ENCODE peak calls at places on chromosome 19, in six cellular contexts. L is H1, K is IMR-90, X is neuronal stem cell, F is H9, V is mesenchymal stem cell. M is an unnamed sample. For H3K27me3, the result is how much of the 10 kb centered on the place peaks cover.

GRCh38 chr19:39671739-39672363 is 16.1 kb downstream of the LGALS16 start:
- DNase-seq in F (peak), X (peak), V (peak), K (peak), L (peak), M (peak)

GRCh38 chr19:55600336-55601028 is 394 bp downstream of the ZNF524 start:
- DNase-seq in L (no peak), V (no peak), K (peak), F (no peak), X (peak), M (no peak)

GRCh38 chr19:18202759-18203407 is 959 bp downstream of the RAB3A start:
- DNase-seq in V (no peak), L (no peak), X (no peak), K (no peak), F (peak), M (no peak)

GRCh38 chr19:49327878-49328544 is 3.0 kb upstream of the SLC6A16 start:
- DNase-seq in X (no peak), F (peak), L (no peak), V (peak), K (peak), M (peak)

GRCh38 chr19:13794388-13794751 is 873 bp upstream of the ZSWIM4 start:
- DNase-seq in L (no peak), X (no peak), F (no peak), V (peak), K (peak), M (no peak)

GRCh38 chr19:16295071-16295470 is 29.6 kb upstream of the KLF2 start:
- DNase-seq in L (no peak), K (no peak), F (no peak), X (no peak), V (no peak), M (no peak)

GRCh38 chr19:1467228-1467511 is 11.8 kb downstream of the C19orf25 start:
- DNase-seq in L (no peak), X (no peak), K (no peak), V (no peak), F (no peak), M (no peak)

GRCh38 chr19:43662487-43662886 is 7.5 kb downstream of the PLAUR start:
- DNase-seq in F (peak), K (no peak), V (peak), X (no peak), L (no peak), M (peak)

GRCh38 chr19:3914199-3914598 is 18.7 kb upstream of the NMRK2 start:
- DNase-seq in L (no peak), F (no peak), X (no peak), V (no peak), K (no peak), M (peak)

GRCh38 chr19:823565-824121 is 1.9 kb upstream of the PLPPR3 start:
- DNase-seq in L (no peak), K (no peak), X (no peak), V (peak), F (peak), M (no peak)

GRCh38 chr19:52936151-52936957 is 13.1 kb upstream of the ZNF888 start:
- DNase-seq in X (no peak), K (no peak), L (no peak), V (no peak), F (no peak), M (no peak)

GRCh38 chr19:50415661-50416033 is 3.1 kb upstream of the SPIB start:
- DNase-seq in K (no peak), L (no peak), V (no peak), X (no peak), F (peak), M (no peak)

GRCh38 chr19:38922482-38922881 is 8.1 kb downstream of the SARS2 start:
- DNase-seq in L (no peak), K (no peak), V (no peak), X (no peak), F (no peak), M (no peak)

GRCh38 chr19:40398417-40399056 is 8.6 kb upstream of the HIPK4 start:
- DNase-seq in X (peak), K (no peak), F (peak), L (no peak), V (no peak), M (peak)

GRCh38 chr19:2923510-2923909 is 21.3 kb downstream of the ZNF77 start:
- DNase-seq in V (no peak), K (peak), X (no peak), F (no peak), L (no peak), M (no peak)

GRCh38 chr19:46081928-46082727 is 41.3 kb upstream of the IGFL4 start:
- DNase-seq in V (peak), L (no peak), X (peak), F (peak), K (peak), M (peak)

GRCh38 chr19:53076984-53077383 is 26.2 kb downstream of the ZNF160 start:
- DNase-seq in F (peak), K (peak), X (peak), V (peak), L (peak), M (peak)

GRCh38 chr19:47896019-47896418 is 9.9 kb upstream of the SULT2A1 start:
- DNase-seq in K (no peak), X (no peak), F (no peak), L (no peak), V (no peak), M (no peak)

GRCh38 chr19:47890865-47891621 is 4.9 kb upstream of the SULT2A1 start:
- DNase-seq in V (no peak), K (no peak), F (no peak), L (no peak), X (no peak), M (no peak)

GRCh38 chr19:47891622-47891922 is 5.5 kb upstream of the SULT2A1 start:
- DNase-seq in X (no peak), F (no peak), L (no peak), V (no peak), K (no peak), M (peak)

GRCh38 chr19:47895165-47895782 is 9.2 kb upstream of the SULT2A1 start:
- DNase-seq in L (no peak), F (no peak), X (no peak), V (no peak), K (no peak), M (no peak)

DNA sequence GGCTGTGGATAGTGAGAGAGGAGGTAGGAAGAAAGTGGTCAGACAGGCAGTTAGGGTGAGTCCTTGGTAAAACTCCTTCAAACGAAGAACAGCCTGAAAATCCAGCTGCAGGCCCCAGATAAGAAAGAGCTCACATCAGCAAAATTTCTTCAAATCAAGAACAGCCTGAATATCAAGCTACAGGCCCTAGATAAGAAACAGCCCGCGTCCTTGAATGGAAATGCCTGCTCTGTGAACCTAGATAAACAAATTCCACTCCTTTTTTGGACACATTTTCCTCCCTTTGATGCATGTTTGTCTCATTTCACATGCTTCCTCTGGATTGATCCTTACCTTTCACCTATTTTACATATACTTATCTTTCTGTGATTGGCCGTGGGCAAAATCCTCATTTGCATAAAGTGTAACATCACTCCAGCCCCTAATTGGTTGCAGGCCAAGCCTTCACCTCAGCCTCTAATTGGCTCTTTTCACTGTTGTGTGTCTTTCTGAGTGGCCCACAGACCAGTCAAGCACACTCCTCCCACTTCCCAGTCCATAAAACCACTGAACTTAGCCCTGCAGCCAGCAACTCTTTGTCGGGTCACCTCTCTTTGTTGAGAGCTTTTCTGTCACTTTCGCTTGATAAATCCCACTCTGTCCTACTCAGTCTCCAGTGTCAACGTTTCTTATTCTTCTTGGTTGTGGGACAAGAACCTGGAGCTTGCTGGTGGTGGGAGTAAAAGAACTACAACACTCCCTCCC is 6.0 kb upstream of the SULT2A1 start:
- DNase-seq in V (peak), F (peak), L (no peak), X (peak), K (no peak), M (peak)
- H2BK120ac ChIP-seq in V (no peak), F (no peak), L (no peak), X (no peak), K (no peak), M (no peak)

GRCh38 chr19:7393934-7394508 is 45.3 kb downstream of the ARHGEF18 start:
- DNase-seq in L (no peak), V (no peak), X (no peak), F (no peak), K (no peak), M (no peak)
- H2BK5ac ChIP-seq in L (no peak), V (no peak), X (peak), F (no peak), K (no peak), M (no peak)

GRCh38 chr19:41705393-41706174 is 2.8 kb upstream of the CEACAM5 start:
- DNase-seq in V (no peak), K (no peak), X (peak), F (peak), L (no peak), M (peak)
- H3K27me3 ChIP-seq in V (under half), K (under half), X (under half), F (under half), L (under half), M (under half)

DNA sequence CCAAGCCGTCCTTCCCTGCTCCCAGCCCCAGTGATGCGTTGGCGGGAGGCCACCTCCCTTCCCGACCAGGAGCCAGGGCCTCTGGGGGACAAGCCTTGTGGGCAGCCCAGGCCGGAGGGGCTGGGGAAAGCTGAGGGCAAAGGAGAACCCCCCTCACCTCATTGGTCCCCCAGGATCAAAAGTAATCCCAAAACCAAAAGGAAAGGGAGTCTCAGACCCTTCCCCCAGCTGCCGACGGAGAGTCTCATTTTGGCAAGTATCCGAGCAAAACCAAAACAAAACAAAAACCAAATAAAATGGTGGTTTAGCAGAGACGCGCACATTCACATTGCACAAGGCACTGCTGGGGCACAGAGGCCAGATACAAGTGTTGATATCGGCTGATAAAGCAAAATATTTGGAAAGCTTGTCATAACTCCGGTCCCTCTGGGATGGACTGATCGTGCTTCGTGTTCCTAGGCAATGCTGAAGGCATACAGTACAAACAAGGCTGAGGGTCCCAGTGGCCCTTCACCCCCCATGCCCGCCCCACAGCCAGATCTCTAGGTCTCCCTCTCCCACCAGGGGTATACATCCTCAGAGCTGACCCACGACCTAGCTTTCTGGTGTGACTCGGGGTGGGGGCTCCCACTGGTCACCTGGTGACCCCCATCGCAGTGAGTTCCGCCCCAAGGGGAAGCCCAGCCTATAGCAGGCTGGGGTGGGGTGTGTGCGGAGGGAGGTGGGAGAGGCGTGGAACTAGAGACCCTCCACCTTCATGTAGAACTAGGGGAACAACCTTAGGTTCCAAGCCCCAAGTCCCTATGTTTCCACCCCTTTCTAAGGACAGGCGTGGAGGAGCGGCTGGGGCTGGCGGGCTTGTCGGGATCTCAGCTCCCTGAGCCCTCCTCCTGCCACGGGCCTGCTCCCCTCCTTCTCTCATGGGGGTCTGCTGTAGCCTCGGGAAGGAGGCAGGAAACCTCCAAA is 2.0 kb downstream of the CEBPA start:
- DNase-seq in K (no peak), L (no peak), F (no peak), X (no peak), V (no peak), M (no peak)
- H2BK120ac ChIP-seq in K (no peak), L (no peak), F (no peak), X (no peak), V (no peak), M (no peak)